ENCODE peak calls at places on chromosomes 6 and 20, in five cellular contexts. W, N, I, C and V are unnamed samples.

GRCh38 chr20:16803965-16804792 is 56.0 kb downstream of the OTOR start:
- DNase-seq in W (peak), N (peak), I (peak), C (no peak), V (peak)

GRCh38 chr20:37007898-37008649 is 56.6 kb upstream of the SAMHD1 start:
- DNase-seq in W (no peak), N (peak), I (peak), C (no peak), V (no peak)

GRCh38 chr6:47752801-47753200 is 29.0 kb upstream of the OPN5 start:
- DNase-seq in W (no peak), N (no peak), I (no peak), C (no peak), V (no peak)

GRCh38 chr20:21102691-21103311 is 3.4 kb downstream of the LINC00237 start:
- DNase-seq in W (peak), N (no peak), I (no peak), C (no peak), V (peak)

GRCh38 chr6:153231048-153231635 is 100.1 kb upstream of the RGS17 start:
- DNase-seq in W (peak), N (no peak), I (peak), C (peak), V (peak)

GRCh38 chr6:51929934-51930574 is 157.4 kb downstream of the PKHD1 start:
- DNase-seq in W (no peak), N (no peak), I (no peak), C (no peak), V (no peak)

GRCh38 chr20:16528078-16528477 is 45.2 kb downstream of the KIF16B start:
- DNase-seq in W (peak), N (no peak), I (no peak), C (peak), V (peak)

GRCh38 chr6:137309078-137309762 is 90.0 kb upstream of the IFNGR1 start:
- DNase-seq in W (peak), N (no peak), I (peak), C (no peak), V (no peak)

GRCh38 chr6:132298344-132298949 is 102.8 kb downstream of the MOXD1 start:
- DNase-seq in W (peak), N (peak), I (no peak), C (peak), V (no peak)

GRCh38 chr6:15953152-15953880 is 175.6 kb upstream of the MYLIP start:
- DNase-seq in W (no peak), N (no peak), I (no peak), C (no peak), V (no peak)

GRCh38 chr20:2693286-2693995 is 861 bp downstream of the EBF4 start:
- DNase-seq in W (peak), N (peak), I (no peak), C (no peak), V (no peak)
- H3K27ac ChIP-seq in W (no peak), N (no peak), I (no peak), C (no peak), V (peak)

DNA sequence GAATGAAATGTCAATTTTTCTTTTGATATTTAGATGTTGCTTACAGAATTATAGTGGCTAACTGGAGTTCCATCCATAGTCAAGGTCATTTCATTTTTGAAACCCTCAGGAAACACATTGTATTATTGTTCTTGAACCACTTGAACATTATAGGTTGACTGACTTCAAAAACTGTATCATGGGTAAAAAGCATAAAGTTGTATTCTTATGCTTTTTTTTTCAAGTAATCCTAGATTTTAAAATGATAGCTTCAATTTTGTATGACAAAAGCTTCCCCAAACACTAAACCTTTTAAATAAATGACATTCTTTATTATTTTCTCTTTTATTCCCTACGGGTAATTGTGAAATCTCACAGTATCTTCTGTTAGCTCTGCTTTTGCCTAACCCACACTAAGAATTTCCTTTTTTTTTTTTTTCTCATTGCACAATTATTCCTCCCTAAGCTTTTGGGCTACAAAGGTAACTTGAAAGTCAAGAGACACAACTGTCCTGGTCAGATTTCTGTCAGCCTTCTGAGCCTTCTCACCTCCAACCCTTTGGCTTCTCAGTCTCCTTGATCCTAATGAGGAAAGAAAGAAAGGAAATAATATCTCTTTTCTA is 36.9 kb upstream of the LAMA4 start:
- DNase-seq in W (no peak), N (no peak), I (no peak), C (no peak), V (no peak)
- TF ChIP-seq CTCF in W (no peak), N (no peak), I (no peak), C (no peak), V (no peak)

GRCh38 chr20:50538276-50538675 is 28.1 kb downstream of the PTPN1 start:
- DNase-seq in W (no peak), N (no peak), I (no peak), C (no peak), V (no peak)
- TF ChIP-seq POLR2AphosphoS5 in W (no peak), N (no peak), I (no peak), C (no peak), V (no peak)

DNA sequence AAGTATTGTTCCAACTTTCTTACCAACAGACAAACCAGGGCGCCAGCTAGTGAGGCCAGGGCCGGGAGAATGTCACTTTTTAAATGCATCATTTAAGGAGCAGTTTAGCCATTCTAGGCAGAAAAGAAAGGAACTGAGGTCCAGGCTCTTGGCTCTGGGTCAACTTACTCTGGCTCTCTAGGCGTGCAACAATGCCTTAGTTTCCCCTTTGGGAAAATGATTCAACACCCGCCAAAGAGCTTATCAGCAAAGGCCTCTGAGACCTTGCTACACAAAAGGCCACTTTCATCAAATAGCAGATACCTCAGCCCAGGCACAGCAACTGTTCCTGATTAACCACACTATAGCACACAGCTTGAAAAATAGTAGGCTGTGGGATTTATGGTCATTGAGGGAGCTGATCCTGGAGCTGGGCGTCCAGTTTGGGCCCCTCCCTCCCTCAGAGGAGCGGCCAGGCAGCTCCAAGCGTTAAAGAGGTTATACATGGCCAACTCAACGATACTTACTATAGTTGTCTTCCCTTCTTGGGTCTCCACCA is 6.9 kb downstream of the MRPS18A start:
- DNase-seq in W (no peak), N (no peak), I (no peak), C (no peak), V (no peak)
- H3K27ac ChIP-seq in W (no peak), N (no peak), I (no peak), C (no peak), V (no peak)

GRCh38 chr6:128725271-128726233 is 157.4 kb upstream of the LAMA2 start:
- DNase-seq in W (no peak), N (peak), I (no peak), C (peak), V (no peak)
- TF ChIP-seq CTCF in W (peak), N (no peak), I (peak), C (peak), V (no peak)

GRCh38 chr6:11036977-11037430 is 7.1 kb downstream of the ELOVL2 start:
- DNase-seq in W (no peak), N (no peak), I (no peak), C (no peak), V (no peak)
- TF ChIP-seq POLR2AphosphoS5 in W (no peak), N (no peak), I (no peak), C (no peak), V (no peak)

GRCh38 chr6:13668291-13668928 is 43.2 kb downstream of the RANBP9 start:
- DNase-seq in W (no peak), N (peak), I (no peak), C (no peak), V (no peak)
- H3K27ac ChIP-seq in W (no peak), N (peak), I (no peak), C (no peak), V (no peak)

GRCh38 chr6:5078121-5078695 is 6.9 kb upstream of the PPP1R3G start:
- DNase-seq in W (no peak), N (peak), I (no peak), C (no peak), V (no peak)
- TF ChIP-seq CTCF in W (no peak), N (peak), I (no peak), C (no peak), V (no peak)